ENCODE peak calls at places on chromosomes 5 and 9, in four cellular contexts. One of them, this sample, is unnamed.

GRCh38 chr9:137396227-137396626 is 26.7 kb downstream of the EXD3 start:
- DNase-seq in NCI-H1436: no peak
- DNase-seq in esophagus squamous epithelium: no peak
- DNase-seq in substantia nigra: no peak
- DNase-seq in this sample: no peak

GRCh38 chr5:132455614-132456115 is 34.9 kb downstream of the IRF1 start:
- DNase-seq in NCI-H1436: no peak
- DNase-seq in esophagus squamous epithelium: no peak
- DNase-seq in substantia nigra: no peak
- DNase-seq in this sample: no peak

GRCh38 chr5:59540366-59540765 is 353.2 kb downstream of the PDE4D start:
- DNase-seq in NCI-H1436: peak; percentile 72
- DNase-seq in esophagus squamous epithelium: no peak
- DNase-seq in substantia nigra: peak; percentile 9
- DNase-seq in this sample: no peak

GRCh38 chr9:89999534-90000370 is 394.9 kb downstream of the GADD45G start:
- DNase-seq in NCI-H1436: peak; percentile 57
- DNase-seq in esophagus squamous epithelium: no peak
- DNase-seq in substantia nigra: peak; percentile 53
- DNase-seq in this sample: peak; percentile 22

GRCh38 chr5:140677947-140678346 is 4.6 kb upstream of the DND1 start:
- DNase-seq in NCI-H1436: no peak
- DNase-seq in esophagus squamous epithelium: no peak
- DNase-seq in substantia nigra: no peak
- DNase-seq in this sample: no peak

GRCh38 chr5:74412064-74412463 is 228.5 kb downstream of the ENC1 start:
- DNase-seq in NCI-H1436: no peak
- DNase-seq in esophagus squamous epithelium: no peak
- DNase-seq in substantia nigra: no peak
- DNase-seq in this sample: no peak

GRCh38 chr9:87803623-87804345 is 77.9 kb downstream of the CTSL start:
- DNase-seq in NCI-H1436: no peak
- DNase-seq in esophagus squamous epithelium: no peak
- DNase-seq in substantia nigra: no peak
- DNase-seq in this sample: no peak

GRCh38 chr5:39775458-39776365 is 350.9 kb upstream of the DAB2 start:
- DNase-seq in NCI-H1436: no peak
- DNase-seq in esophagus squamous epithelium: no peak
- DNase-seq in substantia nigra: no peak
- DNase-seq in this sample: no peak

GRCh38 chr9:95626885-95627558 is 110.3 kb upstream of the PTCH1 start:
- DNase-seq in NCI-H1436: no peak
- DNase-seq in esophagus squamous epithelium: no peak
- DNase-seq in substantia nigra: no peak
- DNase-seq in this sample: no peak

GRCh38 chr5:32225445-32225844 is 51.3 kb upstream of the GOLPH3 start:
- DNase-seq in NCI-H1436: no peak
- DNase-seq in esophagus squamous epithelium: no peak
- DNase-seq in substantia nigra: no peak
- DNase-seq in this sample: no peak

GRCh38 chr9:17018001-17018491 is 116.8 kb upstream of the CNTLN start:
- DNase-seq in NCI-H1436: no peak
- DNase-seq in esophagus squamous epithelium: no peak
- DNase-seq in substantia nigra: peak; percentile 6
- DNase-seq in this sample: no peak

GRCh38 chr9:6640268-6641072 is 5.1 kb downstream of the GLDC start:
- DNase-seq in NCI-H1436: no peak
- DNase-seq in esophagus squamous epithelium: no peak
- DNase-seq in substantia nigra: no peak
- DNase-seq in this sample: no peak

GRCh38 chr9:131337131-131337848 is 47.8 kb downstream of the PLPP7 start:
- DNase-seq in NCI-H1436: no peak
- DNase-seq in esophagus squamous epithelium: no peak
- DNase-seq in substantia nigra: no peak
- DNase-seq in this sample: no peak

GRCh38 chr5:158170060-158170459 is 311.1 kb upstream of the CLINT1 start:
- DNase-seq in NCI-H1436: no peak
- DNase-seq in esophagus squamous epithelium: no peak
- DNase-seq in substantia nigra: no peak
- DNase-seq in this sample: no peak

GRCh38 chr5:99033014-99033931 is 104.5 kb upstream of the CHD1 start:
- DNase-seq in NCI-H1436: no peak
- DNase-seq in esophagus squamous epithelium: no peak
- DNase-seq in substantia nigra: no peak
- DNase-seq in this sample: no peak